ENCODE peak calls at places on chromosome 10, in eight cellular contexts. One of them, this sample, is unnamed.
A peak's percentile ranks its signal among the peaks of the same experiment; 100 is the strongest.

GRCh38 chr10:24869354-24870016 is 82.9 kb downstream of the PRTFDC1 start:
- DNase-seq in colonic mucosa: peak; percentile 65
- DNase-seq in cardiac muscle cell: peak; percentile 85
- DNase-seq in uterus: no peak
- DNase-seq in thoracic aorta: no peak
- DNase-seq in heart left ventricle: no peak
- DNase-seq in dorsolateral prefrontal cortex: no peak
- DNase-seq in bronchial epithelial cell: no peak
- DNase-seq in this sample: no peak

GRCh38 chr10:53690556-53691240 is 918.1 kb upstream of the MBL2 start:
- DNase-seq in colonic mucosa: no peak
- DNase-seq in cardiac muscle cell: no peak
- DNase-seq in uterus: no peak
- DNase-seq in thoracic aorta: no peak
- DNase-seq in heart left ventricle: no peak
- DNase-seq in dorsolateral prefrontal cortex: no peak
- DNase-seq in bronchial epithelial cell: no peak
- DNase-seq in this sample: no peak

GRCh38 chr10:48582970-48583369 is 21.9 kb downstream of the ARHGAP22 start:
- DNase-seq in colonic mucosa: no peak
- DNase-seq in cardiac muscle cell: no peak
- DNase-seq in uterus: no peak
- DNase-seq in thoracic aorta: no peak
- DNase-seq in heart left ventricle: no peak
- DNase-seq in dorsolateral prefrontal cortex: peak; percentile 79
- DNase-seq in bronchial epithelial cell: no peak
- DNase-seq in this sample: no peak

GRCh38 chr10:84026821-84027257 is 112.5 kb upstream of the GHITM start:
- DNase-seq in colonic mucosa: peak; percentile 28
- DNase-seq in cardiac muscle cell: peak; percentile 27
- DNase-seq in uterus: no peak
- DNase-seq in thoracic aorta: no peak
- DNase-seq in heart left ventricle: no peak
- DNase-seq in dorsolateral prefrontal cortex: no peak
- DNase-seq in bronchial epithelial cell: peak; percentile 25
- DNase-seq in this sample: no peak

GRCh38 chr10:5293691-5294550 is 70.8 kb upstream of the UCN3 start:
- DNase-seq in colonic mucosa: peak; percentile 87
- DNase-seq in cardiac muscle cell: peak; percentile 59
- DNase-seq in uterus: no peak
- DNase-seq in thoracic aorta: no peak
- DNase-seq in heart left ventricle: peak; percentile 42
- DNase-seq in dorsolateral prefrontal cortex: no peak
- DNase-seq in bronchial epithelial cell: peak; percentile 86
- DNase-seq in this sample: peak; percentile 52

GRCh38 chr10:6583447-6583846 is 3.4 kb upstream of the PRKCQ start:
- DNase-seq in colonic mucosa: no peak
- DNase-seq in cardiac muscle cell: no peak
- DNase-seq in uterus: no peak
- DNase-seq in thoracic aorta: no peak
- DNase-seq in heart left ventricle: no peak
- DNase-seq in dorsolateral prefrontal cortex: no peak
- DNase-seq in bronchial epithelial cell: no peak
- DNase-seq in this sample: no peak

GRCh38 chr10:86642021-86642420 is 12.3 kb upstream of the OPN4 start:
- DNase-seq in colonic mucosa: no peak
- DNase-seq in cardiac muscle cell: no peak
- DNase-seq in uterus: no peak
- DNase-seq in thoracic aorta: no peak
- DNase-seq in heart left ventricle: no peak
- DNase-seq in dorsolateral prefrontal cortex: no peak
- DNase-seq in bronchial epithelial cell: no peak
- DNase-seq in this sample: no peak

GRCh38 chr10:116055252-116055918 is 217.6 kb downstream of the GFRA1 start:
- DNase-seq in colonic mucosa: no peak
- DNase-seq in cardiac muscle cell: no peak
- DNase-seq in uterus: no peak
- DNase-seq in thoracic aorta: no peak
- DNase-seq in heart left ventricle: no peak
- DNase-seq in dorsolateral prefrontal cortex: no peak
- DNase-seq in bronchial epithelial cell: no peak
- DNase-seq in this sample: no peak

GRCh38 chr10:47301833-47302232 is 1.8 kb downstream of the GDF10 start:
- DNase-seq in colonic mucosa: no peak
- DNase-seq in cardiac muscle cell: no peak
- DNase-seq in uterus: no peak
- DNase-seq in thoracic aorta: no peak
- DNase-seq in heart left ventricle: no peak
- DNase-seq in dorsolateral prefrontal cortex: peak; percentile 27
- DNase-seq in bronchial epithelial cell: no peak
- DNase-seq in this sample: no peak

GRCh38 chr10:12510566-12510965 is 161.2 kb downstream of the CAMK1D start:
- DNase-seq in colonic mucosa: peak; percentile 12
- DNase-seq in cardiac muscle cell: no peak
- DNase-seq in uterus: no peak
- DNase-seq in thoracic aorta: no peak
- DNase-seq in heart left ventricle: no peak
- DNase-seq in dorsolateral prefrontal cortex: no peak
- DNase-seq in bronchial epithelial cell: no peak
- DNase-seq in this sample: no peak

GRCh38 chr10:46215426-46215825 is 71.4 kb upstream of the ANTXRL start:
- DNase-seq in colonic mucosa: peak; percentile 14
- DNase-seq in cardiac muscle cell: no peak
- DNase-seq in uterus: no peak
- DNase-seq in thoracic aorta: no peak
- DNase-seq in heart left ventricle: no peak
- DNase-seq in dorsolateral prefrontal cortex: no peak
- DNase-seq in bronchial epithelial cell: no peak
- DNase-seq in this sample: no peak

GRCh38 chr10:119742988-119743646 is 17.3 kb downstream of the INPP5F start:
- DNase-seq in colonic mucosa: peak; percentile 26
- DNase-seq in cardiac muscle cell: peak; percentile 23
- DNase-seq in uterus: no peak
- DNase-seq in thoracic aorta: no peak
- DNase-seq in heart left ventricle: no peak
- DNase-seq in dorsolateral prefrontal cortex: no peak
- DNase-seq in bronchial epithelial cell: no peak
- DNase-seq in this sample: no peak

GRCh38 chr10:124802313-124802675 is 675 bp downstream of the ABRAXAS2 start:
- DNase-seq in colonic mucosa: no peak
- DNase-seq in cardiac muscle cell: no peak
- DNase-seq in uterus: no peak
- DNase-seq in thoracic aorta: no peak
- DNase-seq in heart left ventricle: no peak
- DNase-seq in dorsolateral prefrontal cortex: no peak
- DNase-seq in bronchial epithelial cell: peak; percentile 4
- DNase-seq in this sample: no peak

GRCh38 chr10:67779455-67780205 is 58.4 kb downstream of the DNAJC12 start:
- DNase-seq in colonic mucosa: peak; percentile 83
- DNase-seq in cardiac muscle cell: peak; percentile 93
- DNase-seq in uterus: peak; percentile 73
- DNase-seq in thoracic aorta: peak; percentile 24
- DNase-seq in heart left ventricle: peak; percentile 70
- DNase-seq in dorsolateral prefrontal cortex: peak; percentile 57
- DNase-seq in bronchial epithelial cell: peak; percentile 77
- DNase-seq in this sample: peak; percentile 65

DNA sequence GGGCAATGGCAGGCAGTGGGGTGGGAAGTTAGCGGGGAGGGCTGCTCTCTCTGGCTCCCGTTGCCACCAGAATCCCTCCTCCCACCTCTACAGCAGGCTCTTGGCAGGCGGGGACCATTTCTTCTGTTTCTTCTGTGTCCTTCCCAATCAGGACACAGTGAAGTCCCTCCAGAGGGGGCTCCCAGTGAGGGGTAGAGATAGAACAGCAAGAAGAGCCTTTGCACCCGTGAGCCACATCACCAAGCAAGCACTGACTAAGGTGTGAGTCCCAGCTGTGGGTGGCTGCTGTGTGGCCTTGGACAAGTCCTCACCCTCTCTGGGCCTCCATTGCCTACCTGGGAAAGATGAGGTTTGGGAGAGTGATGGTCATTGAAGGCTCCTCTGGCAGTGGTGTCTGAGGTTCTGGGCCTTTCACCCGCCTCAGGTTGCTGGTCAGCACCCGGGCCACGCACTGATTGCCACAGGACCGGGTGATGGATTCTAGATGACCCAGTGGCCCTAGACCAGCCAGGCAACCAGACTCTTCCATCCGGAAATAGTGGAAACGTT is 26.0 kb upstream of the PCBD1 start:
- DNase-seq in colonic mucosa: no peak
- DNase-seq in cardiac muscle cell: no peak
- DNase-seq in uterus: no peak
- DNase-seq in thoracic aorta: no peak
- DNase-seq in heart left ventricle: no peak
- DNase-seq in dorsolateral prefrontal cortex: peak; percentile 12
- DNase-seq in bronchial epithelial cell: no peak
- DNase-seq in this sample: no peak
- H3K27me3 ChIP-seq in colonic mucosa: no peaks in the 10 kb centered on the region
- H3K27me3 ChIP-seq in cardiac muscle cell: no peaks in the 10 kb centered on the region
- H3K27me3 ChIP-seq in uterus: no peaks in the 10 kb centered on the region
- H3K27me3 ChIP-seq in thoracic aorta: no peaks in the 10 kb centered on the region
- H3K27me3 ChIP-seq in heart left ventricle: no peaks in the 10 kb centered on the region
- H3K27me3 ChIP-seq in dorsolateral prefrontal cortex: no peaks in the 10 kb centered on the region
- H3K27me3 ChIP-seq in bronchial epithelial cell: peaks cover 8% of the 10 kb centered on the region
- H3K27me3 ChIP-seq in this sample: no peaks in the 10 kb centered on the region

DNA sequence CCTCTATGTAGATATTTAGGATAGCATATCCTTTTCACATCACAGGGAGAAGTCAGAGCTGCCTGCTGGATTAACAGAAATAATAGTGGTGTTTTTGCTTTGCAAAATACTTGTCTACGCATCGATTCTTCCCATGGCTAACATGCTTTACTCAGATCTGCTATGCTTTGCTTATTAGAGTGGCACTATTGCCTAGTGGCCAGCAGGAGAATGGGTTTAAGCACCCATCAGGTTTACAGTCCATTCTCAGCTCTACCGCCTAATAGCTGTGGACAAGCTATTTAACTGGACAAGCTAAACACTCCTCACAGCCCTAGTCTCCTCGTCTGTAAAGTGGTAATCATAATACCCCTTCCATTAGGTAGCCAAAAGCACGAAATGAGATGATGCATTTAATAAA is 218.2 kb upstream of the CCDC6 start:
- DNase-seq in colonic mucosa: no peak
- DNase-seq in cardiac muscle cell: no peak
- DNase-seq in uterus: no peak
- DNase-seq in thoracic aorta: no peak
- DNase-seq in heart left ventricle: no peak
- DNase-seq in dorsolateral prefrontal cortex: no peak
- DNase-seq in bronchial epithelial cell: no peak
- DNase-seq in this sample: no peak
- TF ChIP-seq CTCF in colonic mucosa: no peak
- TF ChIP-seq CTCF in cardiac muscle cell: no peak
- TF ChIP-seq CTCF in uterus: no peak
- TF ChIP-seq CTCF in thoracic aorta: no peak
- TF ChIP-seq CTCF in heart left ventricle: no peak
- TF ChIP-seq CTCF in dorsolateral prefrontal cortex: no peak
- TF ChIP-seq CTCF in bronchial epithelial cell: no peak
- TF ChIP-seq CTCF in this sample: no peak

GRCh38 chr10:111087968-111088505 is 11.2 kb downstream of the ADRA2A start:
- DNase-seq in colonic mucosa: no peak
- DNase-seq in cardiac muscle cell: no peak
- DNase-seq in uterus: no peak
- DNase-seq in thoracic aorta: no peak
- DNase-seq in heart left ventricle: no peak
- DNase-seq in dorsolateral prefrontal cortex: no peak
- DNase-seq in bronchial epithelial cell: no peak
- DNase-seq in this sample: no peak
- H3K27me3 ChIP-seq in colonic mucosa: no peaks in the 10 kb centered on the region
- H3K27me3 ChIP-seq in cardiac muscle cell: peaks cover 2% of the 10 kb centered on the region
- H3K27me3 ChIP-seq in uterus: no peaks in the 10 kb centered on the region
- H3K27me3 ChIP-seq in thoracic aorta: no peaks in the 10 kb centered on the region
- H3K27me3 ChIP-seq in heart left ventricle: no peaks in the 10 kb centered on the region
- H3K27me3 ChIP-seq in dorsolateral prefrontal cortex: no peaks in the 10 kb centered on the region
- H3K27me3 ChIP-seq in bronchial epithelial cell: no peaks in the 10 kb centered on the region
- H3K27me3 ChIP-seq in this sample: no peaks in the 10 kb centered on the region

GRCh38 chr10:19683326-19683725 is 132.9 kb upstream of the PLXDC2 start:
- DNase-seq in colonic mucosa: no peak
- DNase-seq in cardiac muscle cell: peak; percentile 15
- DNase-seq in uterus: no peak
- DNase-seq in thoracic aorta: no peak
- DNase-seq in heart left ventricle: no peak
- DNase-seq in dorsolateral prefrontal cortex: no peak
- DNase-seq in bronchial epithelial cell: no peak
- DNase-seq in this sample: no peak

GRCh38 chr10:19689231-19689630 is 127.0 kb upstream of the PLXDC2 start:
- DNase-seq in colonic mucosa: no peak
- DNase-seq in cardiac muscle cell: no peak
- DNase-seq in uterus: no peak
- DNase-seq in thoracic aorta: no peak
- DNase-seq in heart left ventricle: no peak
- DNase-seq in dorsolateral prefrontal cortex: no peak
- DNase-seq in bronchial epithelial cell: no peak
- DNase-seq in this sample: no peak

GRCh38 chr10:19688344-19688743 is 127.9 kb upstream of the PLXDC2 start:
- DNase-seq in colonic mucosa: no peak
- DNase-seq in cardiac muscle cell: no peak
- DNase-seq in uterus: no peak
- DNase-seq in thoracic aorta: no peak
- DNase-seq in heart left ventricle: no peak
- DNase-seq in dorsolateral prefrontal cortex: no peak
- DNase-seq in bronchial epithelial cell: no peak
- DNase-seq in this sample: no peak

DNA sequence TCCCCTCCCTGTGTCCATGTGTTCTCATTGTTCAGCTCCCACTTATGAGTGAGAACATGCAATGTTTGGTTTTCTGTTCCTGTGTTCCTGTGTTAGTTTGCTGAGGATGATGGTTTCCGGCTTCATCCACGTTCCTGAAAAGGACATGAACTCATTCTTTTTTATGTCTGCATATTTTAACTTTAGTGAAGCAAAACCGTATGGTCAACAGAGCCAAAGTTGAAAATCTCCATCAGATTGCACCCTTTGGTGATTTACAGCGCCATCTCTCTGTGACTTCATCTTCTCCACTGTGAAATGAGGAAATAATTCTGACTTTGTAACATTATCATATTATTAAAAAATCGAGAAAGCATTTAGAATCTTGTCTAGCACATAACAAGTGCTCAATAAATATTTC is 132.3 kb upstream of the PLXDC2 start:
- DNase-seq in colonic mucosa: no peak
- DNase-seq in cardiac muscle cell: peak; percentile 39
- DNase-seq in uterus: no peak
- DNase-seq in thoracic aorta: no peak
- DNase-seq in heart left ventricle: no peak
- DNase-seq in dorsolateral prefrontal cortex: no peak
- DNase-seq in bronchial epithelial cell: no peak
- DNase-seq in this sample: no peak
- TF ChIP-seq CTCF in colonic mucosa: no peak
- TF ChIP-seq CTCF in cardiac muscle cell: peak; percentile 29
- TF ChIP-seq CTCF in uterus: no peak
- TF ChIP-seq CTCF in thoracic aorta: no peak
- TF ChIP-seq CTCF in heart left ventricle: no peak
- TF ChIP-seq CTCF in dorsolateral prefrontal cortex: no peak
- TF ChIP-seq CTCF in bronchial epithelial cell: no peak
- TF ChIP-seq CTCF in this sample: no peak

DNA sequence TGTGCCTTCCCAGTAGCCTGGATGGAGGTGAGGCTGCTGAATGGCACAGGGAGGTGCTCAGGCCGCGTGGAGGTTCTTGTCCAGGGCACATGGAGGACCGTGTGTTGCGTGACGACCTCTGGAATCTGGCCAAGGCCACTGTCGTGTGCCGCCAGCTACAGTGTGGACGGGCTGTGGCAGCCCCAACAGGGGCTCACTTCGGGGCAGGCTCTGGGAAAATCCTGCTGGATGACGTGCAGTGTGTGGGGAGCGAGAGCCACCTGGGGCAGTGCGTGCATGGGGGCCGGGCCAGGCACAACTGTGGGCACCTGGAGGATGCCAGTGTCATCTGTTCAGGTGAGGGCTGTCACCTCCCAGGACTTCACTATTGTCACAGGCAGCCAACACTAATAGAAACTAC is 50.2 kb upstream of the C10orf120 start:
- DNase-seq in colonic mucosa: no peak
- DNase-seq in cardiac muscle cell: no peak
- DNase-seq in uterus: no peak
- DNase-seq in thoracic aorta: no peak
- DNase-seq in heart left ventricle: no peak
- DNase-seq in dorsolateral prefrontal cortex: no peak
- DNase-seq in bronchial epithelial cell: no peak
- DNase-seq in this sample: no peak
- H3K27me3 ChIP-seq in colonic mucosa: no peaks in the 10 kb centered on the region
- H3K27me3 ChIP-seq in cardiac muscle cell: no peaks in the 10 kb centered on the region
- H3K27me3 ChIP-seq in uterus: no peaks in the 10 kb centered on the region
- H3K27me3 ChIP-seq in thoracic aorta: no peaks in the 10 kb centered on the region
- H3K27me3 ChIP-seq in heart left ventricle: no peaks in the 10 kb centered on the region
- H3K27me3 ChIP-seq in dorsolateral prefrontal cortex: no peaks in the 10 kb centered on the region
- H3K27me3 ChIP-seq in bronchial epithelial cell: no peaks in the 10 kb centered on the region
- H3K27me3 ChIP-seq in this sample: no peaks in the 10 kb centered on the region